ENCODE peak calls at places on chromosomes 5 and 9, in six cellular contexts. G is ACHN; N is left ventricle myocardium inferior; F is cardiac fibroblast; S is non-pigmented ciliary epithelial cell; H is stimulated activated CD4-positive, alpha-beta T cell treated with anti-CD3 and anti-CD28 coated beads, Interleukin-15, amount 100 ng/mL, for 24 hours. A is an unnamed sample.

GRCh38 chr9:89427621-89428221 is 70.2 kb downstream of the SEMA4D start:
- DNase-seq in G (no peak), F (no peak), N (no peak), S (no peak), H (peak; percentile 90), A (no peak)

GRCh38 chr5:35478856-35479682 is 138.6 kb upstream of the SPEF2 start:
- DNase-seq in N (no peak), G (peak; percentile 64), F (peak; percentile 64), H (no peak), S (no peak), A (peak; percentile 24)

GRCh38 chr9:122444366-122444765 is 33.4 kb downstream of the OR1J1 start:
- DNase-seq in S (peak; percentile 46), N (no peak), F (peak; percentile 96), G (no peak), H (no peak), A (peak; percentile 100)

GRCh38 chr5:77994943-77995342 is 218.8 kb upstream of the TBCA start:
- DNase-seq in H (no peak), G (no peak), F (no peak), N (no peak), S (no peak), A (no peak)

GRCh38 chr9:110602281-110602680 is 22.7 kb upstream of the SVEP1 start:
- DNase-seq in S (no peak), G (no peak), N (no peak), F (no peak), H (no peak), A (no peak)

GRCh38 chr5:177458912-177459350 is 12.3 kb downstream of the PRR7 start:
- DNase-seq in N (no peak), H (no peak), F (peak; percentile 38), G (no peak), S (no peak), A (no peak)

GRCh38 chr5:178564386-178564785 is 25.8 kb downstream of the COL23A1 start:
- DNase-seq in F (no peak), S (no peak), N (no peak), H (no peak), G (no peak), A (no peak)

GRCh38 chr5:96474073-96474472 is 41.0 kb upstream of the PCSK1 start:
- DNase-seq in H (no peak), N (no peak), F (no peak), G (no peak), S (no peak), A (no peak)

GRCh38 chr9:112020680-112021596 is 124.3 kb downstream of the UGCG start:
- DNase-seq in H (no peak), N (no peak), S (no peak), G (peak; percentile 96), F (peak; percentile 91), A (peak; percentile 24)

GRCh38 chr9:6024035-6024554 is 8.7 kb upstream of the RANBP6 start:
- DNase-seq in S (no peak), N (no peak), H (peak; percentile 32), F (peak; percentile 9), G (peak; percentile 33), A (no peak)

GRCh38 chr9:36450110-36450732 is 50.2 kb upstream of the RNF38 start:
- DNase-seq in S (no peak), N (no peak), G (peak; percentile 62), F (peak; percentile 71), H (peak; percentile 25), A (peak; percentile 34)

GRCh38 chr5:179414459-179415215 is 69.4 kb upstream of the ADAMTS2 start:
- DNase-seq in H (no peak), N (no peak), F (no peak), G (no peak), S (no peak), A (no peak)

GRCh38 chr9:136045595-136046554 is 49.2 kb downstream of the NACC2 start:
- DNase-seq in H (no peak), F (no peak), N (no peak), S (no peak), G (no peak), A (peak; percentile 24)

GRCh38 chr5:169548315-169548714 is 35.3 kb upstream of the SPDL1 start:
- DNase-seq in N (no peak), F (peak; percentile 73), G (peak; percentile 52), H (no peak), S (peak; percentile 11), A (peak; percentile 44)

GRCh38 chr5:157563373-157564148 is 12.0 kb downstream of the ADAM19 start:
- DNase-seq in H (no peak), N (no peak), S (no peak), F (peak; percentile 83), G (peak; percentile 48), A (peak; percentile 78)

GRCh38 chr5:68261174-68262021 is 45.8 kb downstream of the PIK3R1 start:
- DNase-seq in S (no peak), H (no peak), G (no peak), N (no peak), F (peak; percentile 66), A (peak; percentile 74)

GRCh38 chr5:77167695-77168111 is 42.8 kb upstream of the PDE8B start:
- DNase-seq in F (peak; percentile 89), G (peak; percentile 25), N (no peak), H (no peak), S (peak; percentile 67), A (peak; percentile 87)

GRCh38 chr9:354453-354852 is 139.8 kb downstream of the DOCK8 start:
- DNase-seq in S (no peak), G (no peak), F (no peak), H (no peak), N (no peak), A (no peak)

GRCh38 chr9:17318821-17319320 is 184.0 kb downstream of the CNTLN start:
- DNase-seq in H (no peak), G (no peak), F (peak; percentile 46), S (no peak), N (no peak), A (no peak)

GRCh38 chr9:114282926-114283325 is 40.0 kb upstream of the ORM1 start:
- DNase-seq in H (peak; percentile 27), G (no peak), S (peak; percentile 75), F (peak; percentile 68), N (peak; percentile 1), A (peak; percentile 89)

A was measured in fibroblast of gingiva.